ENCODE peak calls at places on chromosome 6, in five cellular contexts. E, C, V, B and D are unnamed samples.

GRCh38 chr6:7229376-7230326 is 83.3 kb downstream of the SSR1 start:
- DNase-seq in E (no peak), C (no peak), V (no peak), B (no peak), D (no peak)

GRCh38 chr6:127969701-127970100 is 68.8 kb upstream of the THEMIS start:
- DNase-seq in E (no peak), C (no peak), V (no peak), B (no peak), D (no peak)

GRCh38 chr6:135270676-135271536 is 89.8 kb downstream of the MYB start:
- DNase-seq in E (no peak), C (no peak), V (no peak), B (peak; percentile 30), D (peak; percentile 95)

GRCh38 chr6:34196116-34196832 is 40.4 kb upstream of the HMGA1 start:
- DNase-seq in E (peak; percentile 54), C (peak; percentile 80), V (no peak), B (peak; percentile 57), D (peak; percentile 83)

GRCh38 chr6:107646176-107646575 is 156.3 kb downstream of the SOBP start:
- DNase-seq in E (no peak), C (no peak), V (no peak), B (no peak), D (no peak)

GRCh38 chr6:26594730-26595632 is 1.8 kb upstream of the ABT1 start:
- DNase-seq in E (no peak), C (peak; percentile 93), V (peak; percentile 58), B (peak; percentile 93), D (peak; percentile 69)

GRCh38 chr6:169289671-169290408 is 36.2 kb upstream of the THBS2 start:
- DNase-seq in E (no peak), C (no peak), V (no peak), B (peak; percentile 66), D (no peak)

GRCh38 chr6:887583-888235 is 194.8 kb upstream of the EXOC2 start:
- DNase-seq in E (no peak), C (no peak), V (no peak), B (no peak), D (no peak)

GRCh38 chr6:156400487-156400886 is 376.7 kb upstream of the ARID1B start:
- DNase-seq in E (no peak), C (no peak), V (no peak), B (no peak), D (no peak)

GRCh38 chr6:88870728-88871330 is 92.6 kb downstream of the RNGTT start:
- DNase-seq in E (peak; percentile 67), C (peak; percentile 74), V (peak; percentile 50), B (peak; percentile 71), D (peak; percentile 69)

GRCh38 chr6:29696147-29697129 is 15.5 kb upstream of the ZFP57 start:
- DNase-seq in E (peak; percentile 24), C (peak; percentile 28), V (no peak), B (peak; percentile 50), D (peak; percentile 33)